ENCODE peak calls at places on chromosomes 3 and 15, in nine cellular contexts. F is GM12892; M is NCI-H774; K is NCI-H2029 treated with DMSO at 0.1 percent for 48 hours; U is MM.1S; D is iris pigment epithelial cell; E is HCT116; X is activated T-cell treated with anti-CD3 and anti-CD28 coated beads, Interleukin-2, amount 50 U/mL, for 72 hours; Z is C1 segment of cervical spinal cord. V is an unnamed sample.

GRCh38 chr3:15011174-15011573 is 53.9 kb downstream of the MRPS25 start:
- DNase-seq in M (no peak), D (peak), Z (no peak), E (no peak), U (no peak), F (no peak), K (no peak), X (peak), V (no peak)

GRCh38 chr3:129705274-129705673 is 98.8 kb upstream of the PLXND1 start:
- DNase-seq in X (no peak), D (no peak), M (no peak), K (no peak), E (no peak), Z (no peak), U (no peak), F (no peak), V (no peak)

GRCh38 chr15:74889390-74889881 is 406 bp upstream of the MPI start:
- DNase-seq in Z (no peak), D (peak), X (peak), U (no peak), E (no peak), K (no peak), M (no peak), F (no peak), V (no peak)

GRCh38 chr3:77687545-77687944 is 647.6 kb downstream of the ROBO2 start:
- DNase-seq in D (no peak), F (no peak), E (no peak), M (no peak), Z (no peak), X (no peak), U (no peak), K (no peak), V (no peak)

GRCh38 chr3:178367817-178368617 is 168.2 kb upstream of the KCNMB2 start:
- DNase-seq in F (no peak), U (no peak), Z (no peak), M (no peak), K (peak), X (no peak), D (no peak), E (no peak), V (no peak)

GRCh38 chr3:71543371-71544016 is 40.0 kb downstream of the FOXP1 start:
- DNase-seq in U (no peak), X (peak), Z (peak), E (no peak), D (no peak), M (no peak), F (no peak), K (no peak), V (no peak)

GRCh38 chr15:31116423-31117030 is 15.0 kb upstream of the TRPM1 start:
- DNase-seq in K (no peak), E (no peak), D (no peak), Z (no peak), F (no peak), M (no peak), X (no peak), U (no peak), V (no peak)

GRCh38 chr3:169430687-169431404 is 232.7 kb downstream of the MECOM start:
- DNase-seq in M (peak), K (no peak), X (no peak), U (peak), D (peak), Z (no peak), E (no peak), F (no peak), V (peak)

GRCh38 chr3:67044955-67045354 is 46.8 kb downstream of the KBTBD8 start:
- DNase-seq in E (no peak), F (no peak), K (no peak), D (peak), Z (no peak), M (no peak), X (no peak), U (no peak), V (no peak)

GRCh38 chr15:93382196-93382820 is 293.3 kb upstream of the RGMA start:
- DNase-seq in Z (no peak), K (peak), X (no peak), U (no peak), D (no peak), M (no peak), E (no peak), F (no peak), V (no peak)

GRCh38 chr15:57861805-57862586 is 155.5 kb downstream of the POLR2M start:
- DNase-seq in F (no peak), Z (no peak), E (no peak), X (no peak), K (no peak), M (no peak), U (no peak), D (peak), V (no peak)

GRCh38 chr3:171267089-171267488 is 193.1 kb downstream of the TNIK start:
- DNase-seq in Z (no peak), U (no peak), D (no peak), F (no peak), M (no peak), X (no peak), K (peak), E (no peak), V (no peak)

GRCh38 chr15:30992073-30992363 is 590 bp upstream of the MTMR10 start:
- DNase-seq in D (no peak), Z (no peak), F (no peak), M (peak), X (no peak), K (no peak), E (no peak), U (no peak), V (no peak)

GRCh38 chr15:98555173-98555515 is 93.2 kb upstream of the IGF1R start:
- DNase-seq in F (no peak), M (no peak), X (no peak), D (no peak), K (no peak), E (no peak), Z (no peak), U (no peak), V (no peak)

GRCh38 chr3:122263058-122263457 is 62.0 kb upstream of the CSTA start:
- DNase-seq in E (no peak), Z (no peak), F (no peak), U (no peak), M (no peak), X (no peak), D (no peak), K (no peak), V (no peak)

GRCh38 chr3:182789371-182789770 is 3.9 kb upstream of the ATP11B start:
- DNase-seq in E (no peak), U (peak), D (peak), F (no peak), M (no peak), Z (no peak), X (no peak), K (no peak), V (no peak)

GRCh38 chr3:10758304-10759037 is 57.6 kb upstream of the SLC6A11 start:
- DNase-seq in K (peak), M (peak), Z (peak), X (peak), U (peak), F (peak), E (peak), D (peak), V (no peak)

GRCh38 chr3:42500909-42501308 is 1.5 kb upstream of the VIPR1 start:
- DNase-seq in D (no peak), X (no peak), Z (no peak), F (no peak), M (no peak), K (no peak), E (no peak), U (no peak), V (no peak)

V was measured in NCI-H2107.